ENCODE peak calls at places on chromosomes 11 and 22, in ten cellular contexts. H, S, P, Q, G, L, J, M, U and O are unnamed samples.

GRCh38 chr11:117384045-117384444 is 56.4 kb downstream of the CEP164 start:
- DNase-seq in H (no peak), S (no peak), P (no peak), Q (no peak), G (no peak), L (no peak), J (no peak), M (no peak), U (no peak), O (no peak)

GRCh38 chr11:7499046-7499445 is 13.7 kb downstream of the OLFML1 start:
- DNase-seq in H (no peak), S (no peak), P (peak; percentile 16), Q (no peak), G (no peak), L (no peak), J (no peak), M (no peak), U (no peak), O (no peak)

GRCh38 chr11:42066113-42066512 is 606.7 kb upstream of the LRRC4C start:
- DNase-seq in H (no peak), S (no peak), P (no peak), Q (no peak), G (no peak), L (no peak), J (no peak), M (no peak), U (no peak), O (no peak)

GRCh38 chr11:8209208-8209807 is 40.5 kb upstream of the RIC3 start:
- DNase-seq in H (no peak), S (peak; percentile 41), P (no peak), Q (no peak), G (no peak), L (no peak), J (no peak), M (no peak), U (peak; percentile 48), O (no peak)

GRCh38 chr22:26890870-26891269 is 233.5 kb downstream of the MIAT start:
- DNase-seq in H (no peak), S (no peak), P (no peak), Q (no peak), G (no peak), L (no peak), J (no peak), M (no peak), U (no peak), O (no peak)

GRCh38 chr11:134522782-134523570 is 110.9 kb upstream of the B3GAT1 start:
- DNase-seq in H (no peak), S (no peak), P (peak; percentile 19), Q (no peak), G (no peak), L (no peak), J (no peak), M (no peak), U (no peak), O (no peak)

GRCh38 chr22:39819429-39819828 is 74.1 kb downstream of the ENTHD1 start:
- DNase-seq in H (no peak), S (no peak), P (no peak), Q (no peak), G (no peak), L (no peak), J (no peak), M (no peak), U (no peak), O (no peak)

GRCh38 chr11:44011797-44012196 is 36.0 kb upstream of the ACCSL start:
- DNase-seq in H (no peak), S (no peak), P (no peak), Q (no peak), G (no peak), L (no peak), J (no peak), M (no peak), U (no peak), O (no peak)

GRCh38 chr11:105937331-105937730 is 84.7 kb downstream of the MSANTD4 start:
- DNase-seq in H (no peak), S (no peak), P (no peak), Q (no peak), G (no peak), L (no peak), J (no peak), M (no peak), U (no peak), O (no peak)

GRCh38 chr22:20216863-20217499 is 51.1 kb downstream of the RTN4R start:
- DNase-seq in H (no peak), S (no peak), P (no peak), Q (no peak), G (no peak), L (no peak), J (no peak), M (no peak), U (no peak), O (no peak)

GRCh38 chr11:62757846-62758788 is 3.3 kb upstream of the POLR2G start:
- DNase-seq in H (no peak), S (no peak), P (no peak), Q (no peak), G (no peak), L (no peak), J (no peak), M (no peak), U (no peak), O (no peak)

GRCh38 chr11:61764606-61765260 is 12.3 kb downstream of the MYRF start:
- DNase-seq in H (no peak), S (no peak), P (no peak), Q (no peak), G (no peak), L (no peak), J (no peak), M (no peak), U (no peak), O (no peak)

GRCh38 chr11:5499671-5500070 is 10.1 kb downstream of the UBQLN3 start:
- DNase-seq in H (no peak), S (no peak), P (no peak), Q (no peak), G (no peak), L (no peak), J (no peak), M (peak; percentile 77), U (no peak), O (no peak)

GRCh38 chr11:76962583-76963416 is 71.4 kb upstream of the B3GNT6 start:
- DNase-seq in H (no peak), S (no peak), P (no peak), Q (no peak), G (no peak), L (no peak), J (no peak), M (no peak), U (no peak), O (no peak)

GRCh38 chr11:28303477-28304191 is 195.4 kb downstream of the METTL15 start:
- DNase-seq in H (no peak), S (no peak), P (no peak), Q (no peak), G (no peak), L (no peak), J (no peak), M (no peak), U (no peak), O (no peak)

GRCh38 chr11:61891331-61892084 is at the start of gene FADS3:
- DNase-seq in H (peak; percentile 89), S (peak; percentile 40), P (peak; percentile 41), Q (peak; percentile 21), G (peak; percentile 65), L (peak; percentile 68), J (no peak), M (peak; percentile 63), U (peak; percentile 61), O (peak; percentile 79)

GRCh38 chr22:49600891-49601431 is 226.7 kb downstream of the BRD1 start:
- DNase-seq in H (no peak), S (no peak), P (no peak), Q (no peak), G (no peak), L (no peak), J (no peak), M (no peak), U (no peak), O (no peak)

GRCh38 chr11:119476666-119477331 is 53.8 kb upstream of the THY1 start:
- DNase-seq in H (peak; percentile 58), S (no peak), P (no peak), Q (no peak), G (no peak), L (no peak), J (no peak), M (no peak), U (no peak), O (peak; percentile 5)

GRCh38 chr11:22341582-22341919 is 3.4 kb downstream of the SLC17A6 start:
- DNase-seq in H (no peak), S (no peak), P (peak; percentile 68), Q (no peak), G (no peak), L (no peak), J (no peak), M (no peak), U (no peak), O (no peak)

GRCh38 chr11:65651589-65652510 is 10.9 kb downstream of the RELA start:
- DNase-seq in H (peak; percentile 64), S (no peak), P (peak; percentile 51), Q (no peak), G (no peak), L (no peak), J (no peak), M (no peak), U (no peak), O (no peak)

GRCh38 chr11:77806415-77806814 is 14.1 kb downstream of the RSF1 start:
- DNase-seq in H (no peak), S (no peak), P (no peak), Q (no peak), G (no peak), L (no peak), J (no peak), M (no peak), U (no peak), O (no peak)

GRCh38 chr22:44839721-44840120 is 87.3 kb downstream of the ARHGAP8 start:
- DNase-seq in H (no peak), S (no peak), P (no peak), Q (no peak), G (no peak), L (no peak), J (no peak), M (no peak), U (no peak), O (no peak)

GRCh38 chr11:72113170-72113808 is 794 bp upstream of the ANAPC15 start:
- DNase-seq in H (no peak), S (no peak), P (peak; percentile 82), Q (no peak), G (no peak), L (no peak), J (no peak), M (no peak), U (peak; percentile 14), O (no peak)

GRCh38 chr11:73342633-73343032 is 33.6 kb upstream of the RELT start:
- DNase-seq in H (no peak), S (no peak), P (peak; percentile 31), Q (no peak), G (no peak), L (no peak), J (no peak), M (peak; percentile 44), U (no peak), O (peak; percentile 34)

GRCh38 chr11:8886332-8886731 is 24.7 kb upstream of the AKIP1 start:
- DNase-seq in H (no peak), S (no peak), P (no peak), Q (no peak), G (no peak), L (no peak), J (no peak), M (no peak), U (no peak), O (no peak)

GRCh38 chr11:46127150-46127638 is 5.9 kb upstream of the PHF21A start:
- DNase-seq in H (peak; percentile 78), S (peak; percentile 26), P (no peak), Q (no peak), G (no peak), L (peak; percentile 39), J (no peak), M (peak; percentile 38), U (peak; percentile 57), O (no peak)

GRCh38 chr22:20421507-20421874 is 16.1 kb downstream of the SCARF2 start:
- DNase-seq in H (peak; percentile 42), S (no peak), P (no peak), Q (no peak), G (no peak), L (no peak), J (no peak), M (no peak), U (no peak), O (no peak)

GRCh38 chr22:41361716-41362310 is 19.9 kb upstream of the TEF start:
- DNase-seq in H (no peak), S (no peak), P (no peak), Q (no peak), G (no peak), L (no peak), J (no peak), M (no peak), U (no peak), O (no peak)